ENCODE peak calls at places on chromosomes 4 and X, in four cellular contexts. V is CD4-positive, alpha-beta T cell; R is sciatic nerve; K is Kasumi-1. W is an unnamed sample.

GRCh38 chr4:116899536-116899935 is 185.8 kb downstream of the TRAM1L1 start:
- DNase-seq in V (no peak), R (no peak), K (no peak), W (no peak)

GRCh38 chrX:40245411-40246140 is 147.8 kb upstream of the BCOR start:
- DNase-seq in V (no peak), R (peak), K (no peak), W (no peak)

GRCh38 chr4:186723207-186724047 is at the start of gene FAT1:
- DNase-seq in V (no peak), R (peak), K (no peak), W (no peak)

GRCh38 chr4:99436462-99436861 is 1.3 kb upstream of the ADH7 start:
- DNase-seq in V (no peak), R (no peak), K (no peak), W (no peak)

GRCh38 chr4:24248674-24249644 is 335.4 kb downstream of the DHX15 start:
- DNase-seq in V (no peak), R (no peak), K (no peak), W (no peak)

GRCh38 chr4:48079972-48080391 is 54.1 kb downstream of the TXK start:
- DNase-seq in V (no peak), R (no peak), K (no peak), W (no peak)

GRCh38 chrX:136219893-136220292 is 31.3 kb downstream of the MAP7D3 start:
- DNase-seq in V (no peak), R (no peak), K (no peak), W (no peak)

GRCh38 chr4:86300516-86300915 is 59.3 kb downstream of the MAPK10 start:
- DNase-seq in V (no peak), R (no peak), K (no peak), W (no peak)

GRCh38 chr4:165398570-165398969 is 19.8 kb downstream of the CPE start:
- DNase-seq in V (no peak), R (no peak), K (no peak), W (no peak)

GRCh38 chr4:75063417-75063816 is 130.5 kb downstream of the PARM1 start:
- DNase-seq in V (no peak), R (no peak), K (no peak), W (no peak)

GRCh38 chr4:7967501-7968261 is 28.0 kb upstream of the AFAP1 start:
- DNase-seq in V (no peak), R (no peak), K (peak), W (no peak)

GRCh38 chrX:43283187-43283586 is 372.9 kb upstream of the MAOA start:
- DNase-seq in V (no peak), R (no peak), K (no peak), W (no peak)

GRCh38 chrX:43958529-43958928 is 14.7 kb downstream of the NDP start:
- DNase-seq in V (no peak), R (no peak), K (peak), W (no peak)

GRCh38 chr4:3872834-3873313 is 106.7 kb downstream of the ADRA2C start:
- DNase-seq in V (no peak), R (peak), K (no peak), W (no peak)

GRCh38 chrX:31423575-31424284 is 351.9 kb upstream of the FTHL17 start:
- DNase-seq in V (no peak), R (peak), K (peak), W (no peak)

GRCh38 chr4:41455215-41455614 is 82.7 kb upstream of the LIMCH1 start:
- DNase-seq in V (no peak), R (no peak), K (no peak), W (no peak)

GRCh38 chr4:186676531-186677158 is 47.0 kb downstream of the FAT1 start:
- DNase-seq in V (no peak), R (no peak), K (no peak), W (no peak)

GRCh38 chr4:45323453-45324058 is 597.2 kb upstream of the GNPDA2 start:
- DNase-seq in V (no peak), R (no peak), K (no peak), W (no peak)

GRCh38 chr4:99855677-99856076 is 38.5 kb downstream of the LAMTOR3 start:
- DNase-seq in V (no peak), R (no peak), K (peak), W (no peak)

GRCh38 chr4:8643441-8643840 is 50.9 kb downstream of the CPZ start:
- DNase-seq in V (no peak), R (peak), K (no peak), W (no peak)

GRCh38 chr4:76905521-76905920 is 7.6 kb upstream of the SOWAHB start:
- DNase-seq in V (no peak), R (no peak), K (no peak), W (no peak)

GRCh38 chr4:95446204-95446603 is 102.6 kb downstream of the UNC5C start:
- DNase-seq in V (no peak), R (no peak), K (no peak), W (no peak)

GRCh38 chr4:105956566-105956965 is 61.3 kb downstream of the NPNT start:
- DNase-seq in V (no peak), R (no peak), K (no peak), W (no peak)

GRCh38 chrX:39396358-39396995 is 595.2 kb downstream of the MID1IP1 start:
- DNase-seq in V (no peak), R (no peak), K (no peak), W (no peak)

GRCh38 chr4:1416948-1417260 is 10.7 kb upstream of the NKX1-1 start:
- DNase-seq in V (no peak), R (peak), K (no peak), W (no peak)

GRCh38 chrX:39065051-39065871 is 264.0 kb downstream of the MID1IP1 start:
- DNase-seq in V (no peak), R (no peak), K (no peak), W (no peak)

GRCh38 chrX:66900886-66901285 is 262.0 kb upstream of the EDA2R start:
- DNase-seq in V (no peak), R (no peak), K (no peak), W (no peak)

GRCh38 chr4:157012781-157013180 is 41.2 kb upstream of the PDGFC start:
- DNase-seq in V (no peak), R (no peak), K (no peak), W (no peak)

GRCh38 chrX:118272237-118272636 is 73.7 kb upstream of the WDR44 start:
- DNase-seq in V (no peak), R (no peak), K (no peak), W (no peak)

GRCh38 chr4:8461086-8461485 is 20.5 kb downstream of the TRMT44 start:
- DNase-seq in V (no peak), R (no peak), K (no peak), W (no peak)

GRCh38 chr4:182823576-182823975 is 93.6 kb downstream of the DCTD start:
- DNase-seq in V (no peak), R (no peak), K (no peak), W (no peak)

GRCh38 chrX:56800801-56801200 is 71.8 kb downstream of the NBDY start:
- DNase-seq in V (peak), R (no peak), K (peak), W (peak)

GRCh38 chr4:165325732-165326512 is 1.5 kb upstream of the MSMO1 start:
- DNase-seq in V (no peak), R (no peak), K (no peak), W (no peak)

GRCh38 chrX:45295587-45295986 is 94.9 kb upstream of the DIPK2B start:
- DNase-seq in V (no peak), R (no peak), K (no peak), W (no peak)

GRCh38 chr4:163448541-163449203 is 24.9 kb downstream of the TKTL2 start:
- DNase-seq in V (no peak), R (no peak), K (no peak), W (no peak)

GRCh38 chr4:145437466-145437865 is 44.2 kb upstream of the SMAD1 start:
- DNase-seq in V (no peak), R (no peak), K (no peak), W (no peak)

GRCh38 chr4:8021796-8022195 is 82.1 kb upstream of the AFAP1 start:
- DNase-seq in V (no peak), R (no peak), K (no peak), W (no peak)

GRCh38 chr4:98653890-98654867 is 4.2 kb downstream of the TSPAN5 start:
- DNase-seq in V (no peak), R (no peak), K (no peak), W (no peak)